ENCODE peak calls at places on chromosomes 13 and 19, in ten cellular contexts. One of them, this sample, is unnamed.

GRCh38 chr13:67298297-67298696 is 68.2 kb upstream of the PCDH9 start:
- DNase-seq in GM12865: no peak
- DNase-seq in A549: no peak
- DNase-seq in pancreas: no peak
- DNase-seq in stomach: no peak
- DNase-seq in CD8-positive, alpha-beta T cell: no peak
- DNase-seq in MM.1S: no peak
- DNase-seq in adipocyte: no peak
- DNase-seq in uterus: no peak
- DNase-seq in neural progenitor cell: no peak
- DNase-seq in this sample: no peak

GRCh38 chr13:43054803-43055802 is 31.7 kb downstream of the DNAJC15 start:
- DNase-seq in GM12865: peak
- DNase-seq in A549: peak
- DNase-seq in pancreas: no peak
- DNase-seq in stomach: no peak
- DNase-seq in CD8-positive, alpha-beta T cell: no peak
- DNase-seq in MM.1S: peak
- DNase-seq in adipocyte: peak
- DNase-seq in uterus: peak
- DNase-seq in neural progenitor cell: peak
- DNase-seq in this sample: no peak

GRCh38 chr19:15945301-15945700 is 3.5 kb upstream of the OR10H4 start:
- DNase-seq in GM12865: no peak
- DNase-seq in A549: no peak
- DNase-seq in pancreas: no peak
- DNase-seq in stomach: no peak
- DNase-seq in CD8-positive, alpha-beta T cell: no peak
- DNase-seq in MM.1S: no peak
- DNase-seq in adipocyte: no peak
- DNase-seq in uterus: no peak
- DNase-seq in neural progenitor cell: no peak
- DNase-seq in this sample: no peak

GRCh38 chr19:43430142-43430710 is 15.5 kb downstream of the TEX101 start:
- DNase-seq in GM12865: peak
- DNase-seq in A549: no peak
- DNase-seq in pancreas: no peak
- DNase-seq in stomach: no peak
- DNase-seq in CD8-positive, alpha-beta T cell: no peak
- DNase-seq in MM.1S: peak
- DNase-seq in adipocyte: no peak
- DNase-seq in uterus: no peak
- DNase-seq in neural progenitor cell: no peak
- DNase-seq in this sample: no peak

GRCh38 chr19:7641288-7642276 is 4.7 kb downstream of the STXBP2 start:
- DNase-seq in GM12865: no peak
- DNase-seq in A549: peak
- DNase-seq in pancreas: no peak
- DNase-seq in stomach: no peak
- DNase-seq in CD8-positive, alpha-beta T cell: no peak
- DNase-seq in MM.1S: no peak
- DNase-seq in adipocyte: no peak
- DNase-seq in uterus: no peak
- DNase-seq in neural progenitor cell: peak
- DNase-seq in this sample: no peak

GRCh38 chr19:4233282-4233853 is 4.0 kb downstream of the EBI3 start:
- DNase-seq in GM12865: peak
- DNase-seq in A549: peak
- DNase-seq in pancreas: no peak
- DNase-seq in stomach: peak
- DNase-seq in CD8-positive, alpha-beta T cell: peak
- DNase-seq in MM.1S: peak
- DNase-seq in adipocyte: peak
- DNase-seq in uterus: no peak
- DNase-seq in neural progenitor cell: peak
- DNase-seq in this sample: peak

GRCh38 chr13:31168166-31168565 is 6.5 kb upstream of the HSPH1 start:
- DNase-seq in GM12865: peak
- DNase-seq in A549: no peak
- DNase-seq in pancreas: no peak
- DNase-seq in stomach: no peak
- DNase-seq in CD8-positive, alpha-beta T cell: no peak
- DNase-seq in MM.1S: no peak
- DNase-seq in adipocyte: no peak
- DNase-seq in uterus: no peak
- DNase-seq in neural progenitor cell: no peak
- DNase-seq in this sample: no peak

GRCh38 chr13:45615501-45616101 is at the start of gene ERICH6B:
- DNase-seq in GM12865: no peak
- DNase-seq in A549: peak
- DNase-seq in pancreas: no peak
- DNase-seq in stomach: no peak
- DNase-seq in CD8-positive, alpha-beta T cell: no peak
- DNase-seq in MM.1S: no peak
- DNase-seq in adipocyte: peak
- DNase-seq in uterus: peak
- DNase-seq in neural progenitor cell: peak
- DNase-seq in this sample: peak

GRCh38 chr13:39682788-39683187 is 27.3 kb downstream of the COG6 start:
- DNase-seq in GM12865: peak
- DNase-seq in A549: no peak
- DNase-seq in pancreas: no peak
- DNase-seq in stomach: no peak
- DNase-seq in CD8-positive, alpha-beta T cell: no peak
- DNase-seq in MM.1S: no peak
- DNase-seq in adipocyte: no peak
- DNase-seq in uterus: no peak
- DNase-seq in neural progenitor cell: no peak
- DNase-seq in this sample: no peak

DNA sequence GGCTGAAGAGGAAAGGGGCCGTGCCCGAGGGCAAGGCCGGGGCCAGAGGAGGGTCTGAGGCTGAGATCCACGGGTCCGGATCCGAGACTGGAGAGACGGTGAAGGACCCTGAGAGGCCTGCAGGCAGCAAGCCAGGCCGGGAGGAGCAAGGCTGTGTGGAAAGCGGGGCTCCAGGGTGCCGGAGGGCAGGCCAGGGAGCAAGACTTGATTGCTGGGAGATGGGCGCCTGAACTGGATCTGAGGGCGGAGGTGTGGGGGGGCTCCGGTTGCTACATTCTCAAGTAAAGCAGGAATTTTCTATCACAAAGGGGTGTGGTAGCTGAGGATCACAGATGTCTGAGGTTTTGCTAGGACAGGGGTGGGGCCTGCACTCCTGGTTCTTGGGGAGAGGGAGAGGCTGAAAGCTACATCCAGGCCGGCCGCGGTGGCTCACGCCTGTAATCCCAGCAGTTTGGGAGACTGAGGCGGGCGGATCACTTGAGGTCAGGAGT is 3.8 kb downstream of the MAMSTR start:
- DNase-seq in GM12865: no peak
- DNase-seq in A549: no peak
- DNase-seq in pancreas: no peak
- DNase-seq in stomach: no peak
- DNase-seq in CD8-positive, alpha-beta T cell: no peak
- DNase-seq in MM.1S: no peak
- DNase-seq in adipocyte: peak
- DNase-seq in uterus: peak
- DNase-seq in neural progenitor cell: no peak
- DNase-seq in this sample: no peak
- H3K4me3 ChIP-seq in GM12865: no peak
- H3K4me3 ChIP-seq in A549: no peak
- H3K4me3 ChIP-seq in pancreas: no peak
- H3K4me3 ChIP-seq in stomach: peak
- H3K4me3 ChIP-seq in CD8-positive, alpha-beta T cell: no peak
- H3K4me3 ChIP-seq in MM.1S: no peak
- H3K4me3 ChIP-seq in adipocyte: no peak
- H3K4me3 ChIP-seq in uterus: peak
- H3K4me3 ChIP-seq in neural progenitor cell: no peak
- H3K4me3 ChIP-seq in this sample: peak

DNA sequence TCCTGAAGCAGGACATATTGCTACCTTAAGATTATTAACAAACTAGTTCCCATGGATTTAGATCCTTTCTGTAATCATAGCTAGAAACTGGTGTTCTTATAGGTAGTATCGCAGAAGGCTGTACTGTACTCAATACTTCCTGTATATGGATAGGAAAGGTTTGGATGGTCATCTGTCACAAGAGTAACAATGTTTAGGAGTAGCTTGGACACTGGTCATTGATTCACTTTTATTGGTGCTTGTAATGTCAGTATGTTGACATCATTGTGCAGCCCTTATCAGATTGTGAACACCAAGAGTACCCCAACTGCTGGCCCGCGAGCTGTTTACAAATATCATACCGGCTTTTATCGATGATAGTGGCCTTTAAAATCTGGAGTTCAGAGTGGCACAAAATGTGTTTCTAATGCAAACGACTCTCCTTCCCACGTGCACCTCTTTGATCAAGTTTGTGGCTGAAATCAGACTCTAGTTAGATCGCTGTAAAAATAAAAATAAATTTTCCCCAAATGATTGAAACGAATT is 605 bp upstream of the CDK8 start:
- DNase-seq in GM12865: no peak
- DNase-seq in A549: no peak
- DNase-seq in pancreas: no peak
- DNase-seq in stomach: no peak
- DNase-seq in CD8-positive, alpha-beta T cell: no peak
- DNase-seq in MM.1S: no peak
- DNase-seq in adipocyte: no peak
- DNase-seq in uterus: no peak
- DNase-seq in neural progenitor cell: no peak
- DNase-seq in this sample: no peak
- H3K4me3 ChIP-seq in GM12865: peak
- H3K4me3 ChIP-seq in A549: peak
- H3K4me3 ChIP-seq in pancreas: peak
- H3K4me3 ChIP-seq in stomach: peak
- H3K4me3 ChIP-seq in CD8-positive, alpha-beta T cell: peak
- H3K4me3 ChIP-seq in MM.1S: peak
- H3K4me3 ChIP-seq in adipocyte: peak
- H3K4me3 ChIP-seq in uterus: peak
- H3K4me3 ChIP-seq in neural progenitor cell: peak
- H3K4me3 ChIP-seq in this sample: peak

GRCh38 chr13:20955496-20955895 is 53.0 kb upstream of the XPO4 start:
- DNase-seq in GM12865: no peak
- DNase-seq in A549: no peak
- DNase-seq in pancreas: no peak
- DNase-seq in stomach: no peak
- DNase-seq in CD8-positive, alpha-beta T cell: no peak
- DNase-seq in MM.1S: no peak
- DNase-seq in adipocyte: no peak
- DNase-seq in uterus: no peak
- DNase-seq in neural progenitor cell: no peak
- DNase-seq in this sample: no peak

GRCh38 chr13:20952838-20953237 is 50.3 kb upstream of the XPO4 start:
- DNase-seq in GM12865: no peak
- DNase-seq in A549: no peak
- DNase-seq in pancreas: no peak
- DNase-seq in stomach: no peak
- DNase-seq in CD8-positive, alpha-beta T cell: no peak
- DNase-seq in MM.1S: no peak
- DNase-seq in adipocyte: no peak
- DNase-seq in uterus: no peak
- DNase-seq in neural progenitor cell: no peak
- DNase-seq in this sample: no peak

GRCh38 chr13:20953245-20953931 is 50.8 kb upstream of the XPO4 start:
- DNase-seq in GM12865: no peak
- DNase-seq in A549: peak
- DNase-seq in pancreas: no peak
- DNase-seq in stomach: no peak
- DNase-seq in CD8-positive, alpha-beta T cell: no peak
- DNase-seq in MM.1S: no peak
- DNase-seq in adipocyte: no peak
- DNase-seq in uterus: no peak
- DNase-seq in neural progenitor cell: no peak
- DNase-seq in this sample: no peak
- H3K4me3 ChIP-seq in GM12865: no peak
- H3K4me3 ChIP-seq in A549: no peak
- H3K4me3 ChIP-seq in pancreas: no peak
- H3K4me3 ChIP-seq in stomach: no peak
- H3K4me3 ChIP-seq in CD8-positive, alpha-beta T cell: no peak
- H3K4me3 ChIP-seq in MM.1S: no peak
- H3K4me3 ChIP-seq in adipocyte: no peak
- H3K4me3 ChIP-seq in uterus: no peak
- H3K4me3 ChIP-seq in neural progenitor cell: no peak
- H3K4me3 ChIP-seq in this sample: no peak

GRCh38 chr19:54452626-54453025 is 3.6 kb downstream of the LENG8 start:
- DNase-seq in GM12865: no peak
- DNase-seq in A549: no peak
- DNase-seq in pancreas: no peak
- DNase-seq in stomach: no peak
- DNase-seq in CD8-positive, alpha-beta T cell: no peak
- DNase-seq in MM.1S: no peak
- DNase-seq in adipocyte: no peak
- DNase-seq in uterus: no peak
- DNase-seq in neural progenitor cell: no peak
- DNase-seq in this sample: no peak

GRCh38 chr19:54451997-54452396 is 3.0 kb downstream of the LENG8 start:
- DNase-seq in GM12865: no peak
- DNase-seq in A549: no peak
- DNase-seq in pancreas: no peak
- DNase-seq in stomach: no peak
- DNase-seq in CD8-positive, alpha-beta T cell: no peak
- DNase-seq in MM.1S: no peak
- DNase-seq in adipocyte: no peak
- DNase-seq in uterus: no peak
- DNase-seq in neural progenitor cell: no peak
- DNase-seq in this sample: no peak

GRCh38 chr19:54448774-54449700 is at the start of gene LENG8:
- DNase-seq in GM12865: peak
- DNase-seq in A549: peak
- DNase-seq in pancreas: peak
- DNase-seq in stomach: peak
- DNase-seq in CD8-positive, alpha-beta T cell: peak
- DNase-seq in MM.1S: peak
- DNase-seq in adipocyte: peak
- DNase-seq in uterus: peak
- DNase-seq in neural progenitor cell: peak
- DNase-seq in this sample: peak

GRCh38 chr19:54449701-54450069 is 686 bp downstream of the LENG8 start:
- DNase-seq in GM12865: no peak
- DNase-seq in A549: no peak
- DNase-seq in pancreas: no peak
- DNase-seq in stomach: no peak
- DNase-seq in CD8-positive, alpha-beta T cell: no peak
- DNase-seq in MM.1S: no peak
- DNase-seq in adipocyte: peak
- DNase-seq in uterus: no peak
- DNase-seq in neural progenitor cell: no peak
- DNase-seq in this sample: no peak

DNA sequence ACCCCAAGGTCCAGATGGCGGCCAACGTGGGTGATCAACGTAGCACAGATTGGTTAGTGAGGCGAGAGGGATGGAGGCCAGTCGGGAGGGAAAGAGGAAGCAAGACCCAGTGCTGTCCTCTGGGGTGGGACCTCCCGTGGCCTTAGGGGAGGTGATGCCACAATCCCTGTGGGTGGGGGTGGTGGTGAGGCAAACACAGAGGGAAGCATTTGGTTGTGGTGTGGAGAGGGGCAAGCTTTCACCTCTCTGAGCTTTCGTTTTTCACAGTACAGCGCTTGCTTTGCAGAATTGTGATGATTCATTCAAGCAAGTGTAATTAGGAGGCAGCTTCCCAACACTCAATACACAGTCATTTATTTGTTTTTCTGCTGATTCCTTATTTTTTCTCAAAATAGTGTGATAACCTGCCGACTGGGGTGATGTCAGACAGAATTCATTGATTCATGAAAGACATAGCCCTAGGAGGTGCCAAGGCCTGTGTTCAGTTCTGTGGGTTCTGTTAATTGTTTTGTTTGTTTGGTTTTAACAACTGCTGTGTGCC is 2.4 kb downstream of the LENG8 start:
- DNase-seq in GM12865: no peak
- DNase-seq in A549: no peak
- DNase-seq in pancreas: no peak
- DNase-seq in stomach: no peak
- DNase-seq in CD8-positive, alpha-beta T cell: no peak
- DNase-seq in MM.1S: no peak
- DNase-seq in adipocyte: no peak
- DNase-seq in uterus: no peak
- DNase-seq in neural progenitor cell: no peak
- DNase-seq in this sample: no peak
- H3K4me3 ChIP-seq in GM12865: peak
- H3K4me3 ChIP-seq in A549: no peak
- H3K4me3 ChIP-seq in pancreas: peak
- H3K4me3 ChIP-seq in stomach: peak
- H3K4me3 ChIP-seq in CD8-positive, alpha-beta T cell: no peak
- H3K4me3 ChIP-seq in MM.1S: no peak
- H3K4me3 ChIP-seq in adipocyte: peak
- H3K4me3 ChIP-seq in uterus: no peak
- H3K4me3 ChIP-seq in neural progenitor cell: no peak
- H3K4me3 ChIP-seq in this sample: no peak

This sample was measured in tibial nerve.